ENCODE peak calls at places on chromosomes 16 and 17, in ten cellular contexts. F is stomach, W is Peyer's patch, Y is uterus, N is A549, A is heart left ventricle, P is testis, H is HCT116, Q is body of pancreas, R is sigmoid colon. L is an unnamed sample.
A peak's percentile ranks its signal among the peaks of the same experiment; 100 is the strongest.

GRCh38 chr17:59427425-59427921 is 96.0 kb downstream of the YPEL2 start:
- DNase-seq in N (no peak), W (no peak), A (peak; percentile 44), P (peak; percentile 41), R (no peak), Q (no peak), F (no peak), H (no peak), Y (no peak), L (no peak)

GRCh38 chr16:70574595-70575271 is 51.1 kb downstream of the SF3B3 start:
- DNase-seq in N (no peak), Y (no peak), A (no peak), Q (no peak), R (no peak), F (no peak), W (peak; percentile 15), P (peak; percentile 11), H (no peak), L (no peak)

GRCh38 chr16:7268182-7268581 is 64.5 kb upstream of the RBFOX1 start:
- DNase-seq in H (no peak), P (peak; percentile 43), R (no peak), N (peak; percentile 3), W (no peak), A (no peak), Y (no peak), F (no peak), Q (no peak), L (no peak)

GRCh38 chr17:1736348-1737281 is 6.1 kb upstream of the SERPINF2 start:
- DNase-seq in A (peak; percentile 88), H (no peak), Q (peak; percentile 56), W (peak; percentile 79), R (peak; percentile 83), F (peak; percentile 46), Y (peak; percentile 87), N (peak; percentile 67), P (peak; percentile 95), L (no peak)

GRCh38 chr16:66521951-66522771 is 27.8 kb downstream of the TK2 start:
- DNase-seq in P (peak; percentile 36), A (peak; percentile 52), W (peak; percentile 93), Q (no peak), H (peak; percentile 90), R (no peak), F (peak; percentile 79), N (no peak), Y (no peak), L (no peak)

GRCh38 chr16:13696017-13696416 is 223.9 kb upstream of the ERCC4 start:
- DNase-seq in H (no peak), W (no peak), N (no peak), F (no peak), Y (no peak), Q (no peak), R (no peak), A (no peak), P (no peak), L (no peak)

GRCh38 chr16:66446737-66447136 is 19.6 kb downstream of the BEAN1 start:
- DNase-seq in H (no peak), F (no peak), R (peak; percentile 38), Q (no peak), W (peak; percentile 2), A (peak; percentile 59), N (no peak), Y (no peak), P (no peak), L (no peak)

GRCh38 chr17:49996121-49996494 is 1.1 kb upstream of the DLX3 start:
- DNase-seq in Q (no peak), A (no peak), R (no peak), Y (no peak), P (no peak), H (no peak), N (no peak), W (peak; percentile 38), F (no peak), L (no peak)

GRCh38 chr16:75092777-75093176 is 23.8 kb downstream of the LDHD start:
- DNase-seq in Y (no peak), A (no peak), W (peak; percentile 77), N (no peak), R (no peak), Q (peak; percentile 49), H (no peak), F (peak; percentile 66), P (no peak), L (no peak)

GRCh38 chr17:49473900-49474751 is 21.0 kb upstream of the NGFR start:
- DNase-seq in N (no peak), Y (no peak), Q (no peak), H (no peak), F (no peak), P (no peak), W (no peak), R (no peak), A (no peak), L (no peak)

GRCh38 chr17:34125921-34126320 is 129.2 kb upstream of the CCL2 start:
- DNase-seq in P (no peak), H (no peak), F (no peak), W (no peak), Y (no peak), R (no peak), N (no peak), Q (no peak), A (no peak), L (no peak)

GRCh38 chr17:29640413-29640812 is 17.7 kb upstream of the CORO6 start:
- DNase-seq in N (no peak), A (no peak), P (no peak), Y (no peak), R (no peak), F (no peak), Q (no peak), H (no peak), W (no peak), L (no peak)

GRCh38 chr16:57906385-57907316 is 64.3 kb downstream of the CNGB1 start:
- DNase-seq in R (no peak), Y (no peak), W (no peak), H (no peak), Q (no peak), N (no peak), A (no peak), F (no peak), P (peak; percentile 28), L (no peak)

GRCh38 chr16:80449332-80449731 is 91.5 kb upstream of the DYNLRB2 start:
- DNase-seq in N (no peak), A (no peak), Y (no peak), R (no peak), H (no peak), Q (no peak), W (no peak), F (no peak), P (no peak), L (no peak)

GRCh38 chr16:68357923-68358322 is 47.1 kb downstream of the PRMT7 start:
- DNase-seq in Y (no peak), W (no peak), F (no peak), P (no peak), A (no peak), Q (no peak), R (no peak), N (no peak), H (no peak), L (no peak)

GRCh38 chr17:74871329-74872076 is 1.3 kb downstream of the FDXR start:
- DNase-seq in N (no peak), W (no peak), Q (no peak), F (no peak), A (no peak), P (peak; percentile 77), Y (no peak), H (no peak), R (no peak), L (no peak)

GRCh38 chr16:53766304-53767016 is 62.5 kb downstream of the FTO start:
- DNase-seq in A (peak; percentile 33), R (no peak), W (peak; percentile 59), H (no peak), N (no peak), Y (no peak), F (no peak), Q (no peak), P (no peak), L (no peak)

GRCh38 chr16:15043344-15043743 is 12.5 kb downstream of the NTAN1 start:
- DNase-seq in R (no peak), N (no peak), F (no peak), Q (no peak), P (no peak), Y (no peak), W (no peak), A (no peak), H (no peak), L (no peak)

GRCh38 chr17:64531955-64532371 is 25.2 kb downstream of the CEP95 start:
- DNase-seq in P (peak; percentile 43), Q (no peak), F (no peak), A (no peak), R (no peak), N (no peak), H (no peak), Y (no peak), W (no peak), L (no peak)
- TF ChIP-seq POLR2A in P (no peak), Q (no peak), F (no peak), A (no peak), R (no peak), N (no peak), H (no peak), Y (no peak), W (no peak), L (no peak)

DNA sequence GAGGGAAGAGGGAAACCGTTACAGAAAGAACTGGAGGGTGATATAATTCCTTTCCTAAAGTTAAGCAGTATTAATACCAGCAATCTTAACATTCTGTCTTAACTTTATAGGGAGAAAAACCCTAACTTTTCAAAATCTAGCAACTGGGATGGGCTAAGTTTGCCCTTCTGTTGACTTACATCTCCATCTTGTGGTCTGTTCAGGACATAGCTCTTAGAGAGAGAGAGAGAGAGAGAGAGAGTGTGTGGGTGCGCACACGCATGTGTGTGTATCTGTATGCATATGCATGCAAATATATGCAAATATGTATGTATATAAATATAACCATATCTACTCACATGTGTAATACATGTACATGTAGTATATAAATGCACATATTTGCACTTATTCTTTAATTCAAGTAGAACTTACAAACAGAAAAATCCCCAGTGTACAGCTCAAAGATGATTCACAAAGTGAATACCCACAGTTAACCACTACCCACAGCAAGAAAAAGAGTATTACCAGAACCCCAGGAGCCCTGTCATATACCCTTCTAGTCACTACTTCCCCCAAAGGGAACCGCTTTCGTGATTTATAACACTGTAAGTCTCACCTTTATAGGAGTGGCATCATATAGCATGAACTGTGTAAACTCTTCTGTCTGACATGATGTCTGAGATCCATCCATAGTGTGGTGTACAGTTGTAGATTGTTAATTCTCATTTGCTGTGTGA is 46.4 kb downstream of the STX8 start:
- DNase-seq in Q (no peak), Y (no peak), W (no peak), R (no peak), F (no peak), N (peak; percentile 21), H (no peak), A (no peak), P (no peak), L (no peak)
- TF ChIP-seq CTCF in Q (peak; percentile 31), Y (peak; percentile 21), W (no peak), R (peak; percentile 12), F (no peak), N (peak; percentile 79), H (peak; percentile 58), A (peak; percentile 41), P (no peak), L (no peak)

GRCh38 chr17:40093005-40093579 is 7.3 kb downstream of the NR1D1 start:
- DNase-seq in A (peak; percentile 33), F (no peak), Q (no peak), Y (peak; percentile 42), N (no peak), H (no peak), P (no peak), R (no peak), W (no peak), L (no peak)
- H3K27ac ChIP-seq in A (peak overlapping the region; percentile 100), F (peak overlapping the region; percentile 95), Q (no peak overlapping the region), Y (peak overlapping the region; percentile 99), N (peak overlapping the region; percentile 13), H (peak overlapping the region; percentile 8), P (peak overlapping the region; percentile 99), R (peak overlapping the region; percentile 100), W (peak overlapping the region; percentile 72), L (peak overlapping the region; percentile 95)

GRCh38 chr17:82256242-82256894 is 17.1 kb downstream of the CSNK1D start:
- DNase-seq in R (no peak), N (no peak), A (no peak), Q (no peak), Y (no peak), F (no peak), W (no peak), H (no peak), P (no peak), L (no peak)
- TF ChIP-seq POLR2A in R (no peak), N (no peak), A (no peak), Q (no peak), Y (no peak), F (no peak), W (no peak), H (no peak), P (no peak), L (no peak)

L was measured in suprapubic skin.